ENCODE peak calls at places on chromosomes 12 and 14, in seven cellular contexts. A, K, V, T, P, N and G are unnamed samples.

GRCh38 chr12:65825573-65826512 is 1.6 kb downstream of the HMGA2 start:
- DNase-seq in A (peak; percentile 60), N (no peak), K (peak; percentile 21), V (peak; percentile 10), T (no peak), P (no peak), G (no peak)

GRCh38 chr14:90602088-90602687 is 205.4 kb downstream of the CALM1 start:
- DNase-seq in A (no peak), K (no peak), N (no peak), V (no peak), P (no peak), T (no peak), G (no peak)

GRCh38 chr14:56129941-56130340 is 11.7 kb downstream of the PELI2 start:
- DNase-seq in V (no peak), T (no peak), A (no peak), P (no peak), N (no peak), K (peak; percentile 33), G (no peak)

GRCh38 chr14:79293482-79293881 is 917.8 kb downstream of the DIO2 start:
- DNase-seq in T (no peak), A (no peak), K (no peak), N (no peak), V (no peak), P (no peak), G (no peak)

GRCh38 chr12:79482323-79482722 is 208.4 kb downstream of the PAWR start:
- DNase-seq in V (no peak), T (no peak), N (no peak), P (no peak), K (no peak), A (no peak), G (no peak)

GRCh38 chr12:56377989-56378316 is 15.3 kb upstream of the APOF start:
- DNase-seq in N (no peak), P (no peak), K (no peak), T (no peak), V (no peak), A (no peak), G (no peak)

GRCh38 chr12:4506870-4507269 is 31.8 kb upstream of the RAD51AP1 start:
- DNase-seq in V (no peak), K (no peak), N (no peak), A (no peak), P (peak; percentile 22), T (no peak), G (no peak)

GRCh38 chr12:6074979-6075585 is 49.4 kb downstream of the VWF start:
- DNase-seq in A (no peak), T (no peak), N (no peak), V (no peak), K (peak; percentile 47), P (no peak), G (no peak)

GRCh38 chr14:99252443-99252939 is 19.5 kb downstream of the BCL11B start:
- DNase-seq in T (no peak), K (no peak), A (no peak), P (no peak), N (no peak), V (no peak), G (no peak)

GRCh38 chr14:60217713-60218112 is 31.3 kb upstream of the PPM1A start:
- DNase-seq in T (no peak), A (no peak), K (no peak), N (no peak), V (no peak), P (no peak), G (no peak)

GRCh38 chr12:52708010-52708409 is 4.7 kb upstream of the KRT77 start:
- DNase-seq in P (no peak), A (no peak), K (no peak), N (no peak), V (no peak), T (no peak), G (no peak)